ENCODE peak calls at places on chromosomes 1 and 21, in ten cellular contexts. T, H, V, X, G, S, P, I, J and C are unnamed samples.

GRCh38 chr1:155645024-155645423 is 35.0 kb downstream of the MSTO1 start:
- DNase-seq in T (no peak), H (no peak), V (no peak), X (no peak), G (no peak), S (no peak), P (no peak), I (peak), J (no peak), C (no peak)

GRCh38 chr1:8866792-8867415 is 11.6 kb downstream of the ENO1 start:
- DNase-seq in T (no peak), H (no peak), V (peak), X (no peak), G (no peak), S (no peak), P (no peak), I (peak), J (no peak), C (no peak)

GRCh38 chr1:208409171-208409570 is 165.0 kb upstream of the PLXNA2 start:
- DNase-seq in T (no peak), H (no peak), V (no peak), X (no peak), G (no peak), S (no peak), P (no peak), I (no peak), J (no peak), C (no peak)

GRCh38 chr1:154992721-154993571 is 440 bp upstream of the LENEP start:
- DNase-seq in T (no peak), H (peak), V (no peak), X (no peak), G (no peak), S (peak), P (no peak), I (peak), J (no peak), C (peak)

GRCh38 chr1:174114788-174115448 is 44.4 kb upstream of the RABGAP1L start:
- DNase-seq in T (peak), H (peak), V (peak), X (no peak), G (no peak), S (peak), P (no peak), I (peak), J (no peak), C (peak)

GRCh38 chr1:45643978-45644377 is 20.1 kb upstream of the CCDC17 start:
- DNase-seq in T (peak), H (no peak), V (no peak), X (no peak), G (no peak), S (peak), P (no peak), I (no peak), J (no peak), C (peak)

GRCh38 chr1:100735244-100735643 is 15.7 kb downstream of the VCAM1 start:
- DNase-seq in T (no peak), H (no peak), V (no peak), X (no peak), G (no peak), S (no peak), P (no peak), I (peak), J (no peak), C (no peak)

GRCh38 chr21:42309753-42310213 is 5.4 kb downstream of the TFF3 start:
- DNase-seq in T (peak), H (peak), V (peak), X (no peak), G (no peak), S (peak), P (peak), I (peak), J (peak), C (peak)

GRCh38 chr1:186566140-186566850 is 105.4 kb upstream of the PDC start:
- DNase-seq in T (no peak), H (no peak), V (no peak), X (no peak), G (no peak), S (no peak), P (no peak), I (peak), J (no peak), C (no peak)

GRCh38 chr1:156623946-156624813 is 5.0 kb downstream of the HAPLN2 start:
- DNase-seq in T (no peak), H (peak), V (peak), X (peak), G (peak), S (peak), P (peak), I (peak), J (no peak), C (peak)

GRCh38 chr1:198776602-198777029 is 137.8 kb downstream of the PTPRC start:
- DNase-seq in T (no peak), H (peak), V (no peak), X (peak), G (peak), S (peak), P (no peak), I (peak), J (no peak), C (no peak)

GRCh38 chr1:22527555-22528296 is 35.6 kb upstream of the EPHA8 start:
- DNase-seq in T (peak), H (no peak), V (no peak), X (no peak), G (peak), S (no peak), P (no peak), I (peak), J (no peak), C (no peak)

GRCh38 chr1:180192172-180192571 is 37.5 kb downstream of the QSOX1 start:
- DNase-seq in T (no peak), H (no peak), V (no peak), X (no peak), G (no peak), S (no peak), P (no peak), I (no peak), J (no peak), C (no peak)

GRCh38 chr1:227317541-227318002 is 720 bp downstream of the CDC42BPA start:
- DNase-seq in T (peak), H (peak), V (no peak), X (peak), G (peak), S (peak), P (peak), I (peak), J (no peak), C (peak)

GRCh38 chr1:207321790-207322530 is 482 bp downstream of the CD55 start:
- DNase-seq in T (no peak), H (no peak), V (no peak), X (no peak), G (no peak), S (peak), P (no peak), I (peak), J (no peak), C (peak)

GRCh38 chr21:39319251-39319756 is 5.9 kb upstream of the BRWD1 start:
- DNase-seq in T (no peak), H (no peak), V (no peak), X (no peak), G (no peak), S (no peak), P (no peak), I (peak), J (no peak), C (no peak)

GRCh38 chr1:3732747-3733602 is 19.3 kb upstream of the CCDC27 start:
- DNase-seq in T (no peak), H (no peak), V (no peak), X (no peak), G (no peak), S (no peak), P (no peak), I (peak), J (no peak), C (no peak)

GRCh38 chr1:45913183-45913924 is 109.9 kb downstream of the MAST2 start:
- DNase-seq in T (no peak), H (no peak), V (peak), X (no peak), G (peak), S (no peak), P (no peak), I (peak), J (no peak), C (no peak)

GRCh38 chr1:115098979-115099692 is 9.8 kb upstream of the TSPAN2 start:
- DNase-seq in T (no peak), H (no peak), V (peak), X (no peak), G (peak), S (no peak), P (no peak), I (peak), J (peak), C (peak)

GRCh38 chr1:218482683-218483082 is 137.5 kb downstream of the TGFB2 start:
- DNase-seq in T (no peak), H (no peak), V (no peak), X (no peak), G (no peak), S (no peak), P (no peak), I (peak), J (no peak), C (no peak)

GRCh38 chr1:37473431-37474050 is 839 bp upstream of the ZC3H12A start:
- DNase-seq in T (no peak), H (no peak), V (peak), X (no peak), G (no peak), S (peak), P (no peak), I (peak), J (peak), C (no peak)